ENCODE peak calls at places on chromosomes 11 and 22, in seven cellular contexts. U, A, W, V, F, X and K are unnamed samples.

GRCh38 chr11:13896175-13896989 is 66.1 kb upstream of the SPON1 start:
- DNase-seq in U (no peak), A (no peak), W (no peak), V (no peak), F (no peak), X (no peak), K (no peak)

GRCh38 chr11:134449713-134450112 is 37.7 kb upstream of the B3GAT1 start:
- DNase-seq in U (no peak), A (no peak), W (no peak), V (no peak), F (no peak), X (no peak), K (no peak)

GRCh38 chr11:2202071-2202899 is 30.7 kb upstream of the TH start:
- DNase-seq in U (no peak), A (peak; percentile 46), W (no peak), V (peak; percentile 19), F (peak; percentile 92), X (no peak), K (no peak)

GRCh38 chr22:25186140-25186539 is 13.5 kb upstream of the CRYBB3 start:
- DNase-seq in U (no peak), A (no peak), W (no peak), V (no peak), F (no peak), X (no peak), K (no peak)

GRCh38 chr11:34928268-34928959 is 12.0 kb downstream of the PDHX start:
- DNase-seq in U (no peak), A (no peak), W (no peak), V (no peak), F (no peak), X (no peak), K (no peak)

GRCh38 chr11:66020618-66021357 is 5.5 kb downstream of the CATSPER1 start:
- DNase-seq in U (peak; percentile 30), A (no peak), W (peak; percentile 75), V (no peak), F (peak; percentile 74), X (peak; percentile 47), K (peak; percentile 78)

GRCh38 chr11:91178366-91178765 is 955.5 kb upstream of the CHORDC1 start:
- DNase-seq in U (no peak), A (no peak), W (no peak), V (no peak), F (peak; percentile 31), X (no peak), K (no peak)

GRCh38 chr22:39596601-39597000 is 26.0 kb downstream of the CACNA1I start:
- DNase-seq in U (no peak), A (no peak), W (no peak), V (no peak), F (no peak), X (no peak), K (no peak)

GRCh38 chr22:23001463-23001862 is 68.9 kb upstream of the GNAZ start:
- DNase-seq in U (no peak), A (no peak), W (no peak), V (no peak), F (no peak), X (no peak), K (no peak)

GRCh38 chr11:119652907-119653659 is 75.9 kb downstream of the NECTIN1 start:
- DNase-seq in U (no peak), A (no peak), W (peak; percentile 50), V (no peak), F (no peak), X (no peak), K (no peak)

GRCh38 chr11:117420598-117420997 is 92.9 kb downstream of the CEP164 start:
- DNase-seq in U (no peak), A (no peak), W (no peak), V (no peak), F (no peak), X (no peak), K (no peak)

GRCh38 chr11:61110255-61111059 is 8.2 kb downstream of the CD5 start:
- DNase-seq in U (no peak), A (no peak), W (no peak), V (no peak), F (no peak), X (no peak), K (no peak)

GRCh38 chr11:10893713-10894112 is 35.9 kb upstream of the ZBED5 start:
- DNase-seq in U (no peak), A (no peak), W (no peak), V (no peak), F (peak; percentile 47), X (peak; percentile 72), K (no peak)

GRCh38 chr11:69368119-69368880 is 74.3 kb downstream of the MYEOV start:
- DNase-seq in U (no peak), A (no peak), W (peak; percentile 39), V (no peak), F (peak; percentile 54), X (no peak), K (no peak)

GRCh38 chr11:120622189-120622912 is 110.8 kb downstream of the GRIK4 start:
- DNase-seq in U (no peak), A (no peak), W (peak; percentile 44), V (peak; percentile 58), F (no peak), X (no peak), K (no peak)

GRCh38 chr11:112977620-112978212 is 16.5 kb downstream of the NCAM1 start:
- DNase-seq in U (peak; percentile 48), A (no peak), W (no peak), V (no peak), F (peak; percentile 48), X (peak; percentile 45), K (no peak)

GRCh38 chr11:404551-405264 is 10.1 kb downstream of the SIGIRR start:
- DNase-seq in U (no peak), A (peak; percentile 32), W (no peak), V (no peak), F (no peak), X (no peak), K (peak; percentile 62)

GRCh38 chr11:110711776-110712642 is at the start of gene ARHGAP20:
- DNase-seq in U (peak; percentile 49), A (peak; percentile 79), W (peak; percentile 83), V (peak; percentile 87), F (peak; percentile 48), X (no peak), K (peak; percentile 83)

GRCh38 chr11:72814831-72815618 is 814 bp downstream of the ATG16L2 start:
- DNase-seq in U (peak; percentile 52), A (peak; percentile 79), W (no peak), V (no peak), F (peak; percentile 63), X (no peak), K (peak; percentile 80)

GRCh38 chr22:17492247-17492646 is 71.1 kb upstream of the SLC25A18 start:
- DNase-seq in U (no peak), A (no peak), W (no peak), V (no peak), F (no peak), X (no peak), K (no peak)

GRCh38 chr22:48926663-48927062 is 901.0 kb downstream of the BRD1 start:
- DNase-seq in U (no peak), A (no peak), W (no peak), V (no peak), F (no peak), X (no peak), K (peak; percentile 32)

GRCh38 chr11:119081682-119082081 is 3.0 kb upstream of the HMBS start:
- DNase-seq in U (no peak), A (no peak), W (no peak), V (no peak), F (no peak), X (no peak), K (no peak)

GRCh38 chr22:41469218-41469851 is 418 bp downstream of the ACO2 start:
- DNase-seq in U (peak; percentile 42), A (no peak), W (no peak), V (no peak), F (no peak), X (no peak), K (no peak)

GRCh38 chr11:57277845-57278720 is 41.0 kb upstream of the APLNR start:
- DNase-seq in U (peak; percentile 60), A (peak; percentile 79), W (peak; percentile 74), V (peak; percentile 73), F (peak; percentile 91), X (peak; percentile 68), K (peak; percentile 77)

GRCh38 chr11:45927684-45928413 is 5.4 kb downstream of the LARGE2 start:
- DNase-seq in U (no peak), A (peak; percentile 63), W (peak; percentile 51), V (no peak), F (no peak), X (no peak), K (no peak)

GRCh38 chr11:69435161-69435990 is 46.1 kb upstream of the LINC01488 start:
- DNase-seq in U (peak; percentile 18), A (no peak), W (peak; percentile 24), V (no peak), F (peak; percentile 17), X (no peak), K (no peak)

GRCh38 chr11:35165416-35166368 is 26.7 kb downstream of the CD44 start:
- DNase-seq in U (peak; percentile 77), A (no peak), W (no peak), V (no peak), F (peak; percentile 75), X (peak; percentile 86), K (peak; percentile 62)

GRCh38 chr11:69013009-69013951 is at the start of gene MRGPRF:
- DNase-seq in U (no peak), A (peak; percentile 94), W (peak; percentile 93), V (peak; percentile 89), F (no peak), X (peak; percentile 90), K (peak; percentile 95)

GRCh38 chr11:13140873-13141655 is 131.9 kb downstream of the RASSF10 start:
- DNase-seq in U (no peak), A (no peak), W (no peak), V (no peak), F (peak; percentile 75), X (no peak), K (no peak)

GRCh38 chr11:114162719-114163123 is 103.2 kb downstream of the ZBTB16 start:
- DNase-seq in U (no peak), A (peak; percentile 88), W (peak; percentile 86), V (peak; percentile 78), F (peak; percentile 95), X (peak; percentile 91), K (peak; percentile 97)

GRCh38 chr11:62001450-62002178 is 34.2 kb upstream of the FTH1 start:
- DNase-seq in U (no peak), A (no peak), W (no peak), V (no peak), F (no peak), X (no peak), K (peak; percentile 60)

GRCh38 chr11:123286761-123287160 is 91.7 kb upstream of the CLMP start:
- DNase-seq in U (no peak), A (no peak), W (no peak), V (no peak), F (peak; percentile 26), X (no peak), K (no peak)

GRCh38 chr11:122815900-122816299 is 22.4 kb upstream of the CRTAM start:
- DNase-seq in U (no peak), A (no peak), W (no peak), V (no peak), F (no peak), X (no peak), K (no peak)

GRCh38 chr11:34192481-34193401 is 87.3 kb downstream of the NAT10 start:
- DNase-seq in U (no peak), A (peak; percentile 79), W (no peak), V (peak; percentile 69), F (peak; percentile 92), X (peak; percentile 93), K (peak; percentile 71)

GRCh38 chr11:65165847-65166317 is 4.2 kb upstream of the SPDYC start:
- DNase-seq in U (no peak), A (no peak), W (no peak), V (no peak), F (no peak), X (no peak), K (no peak)